ENCODE peak calls at places on chromosomes 4 and X, in ten cellular contexts. Q is A549, W is K562, C is ovary, F is adrenal gland, T is sigmoid colon, D is transverse colon, O is stomach, R is GM12891, M is IMR-90. E is an unnamed sample.

GRCh38 chr4:118265312-118266144 is 87.3 kb downstream of the PRSS12 start:
- DNase-seq in Q (no peak), O (peak), R (no peak), C (peak), T (no peak), M (no peak), D (peak), F (no peak), W (no peak), E (peak)

GRCh38 chr4:128159967-128160366 is 98.9 kb downstream of the LARP1B start:
- DNase-seq in T (no peak), Q (peak), F (no peak), O (no peak), M (peak), W (no peak), D (no peak), C (no peak), R (no peak), E (no peak)

GRCh38 chr4:160193787-160194186 is 1090.9 kb downstream of the RAPGEF2 start:
- DNase-seq in M (no peak), Q (no peak), W (no peak), O (no peak), C (no peak), T (no peak), R (no peak), F (no peak), D (no peak), E (no peak)

GRCh38 chr4:59503731-59504130 is 1696.4 kb upstream of the ADGRL3 start:
- DNase-seq in Q (no peak), F (no peak), W (no peak), T (no peak), C (no peak), D (no peak), M (no peak), O (no peak), R (no peak), E (no peak)

GRCh38 chrX:9983463-9983862 is 16.3 kb downstream of the CLDN34 start:
- DNase-seq in Q (no peak), R (no peak), T (no peak), M (no peak), C (no peak), F (no peak), O (no peak), D (no peak), W (no peak), E (no peak)

GRCh38 chrX:72532371-72532770 is 40.3 kb downstream of the HDAC8 start:
- DNase-seq in W (no peak), C (no peak), F (no peak), D (no peak), R (no peak), M (peak), T (no peak), O (no peak), Q (no peak), E (peak)

GRCh38 chr4:118356731-118357130 is 3.9 kb upstream of the PRSS12 start:
- DNase-seq in F (no peak), Q (no peak), O (no peak), C (no peak), R (no peak), W (no peak), M (peak), D (no peak), T (no peak), E (no peak)

GRCh38 chrX:41027388-41027787 is 57.9 kb upstream of the USP9X start:
- DNase-seq in O (no peak), F (no peak), M (peak), C (no peak), W (no peak), Q (peak), T (no peak), D (no peak), R (no peak), E (no peak)

GRCh38 chr4:56434599-56435000 is 815 bp downstream of the PPAT start:
- DNase-seq in O (peak), Q (no peak), C (no peak), F (no peak), W (no peak), M (peak), T (no peak), R (no peak), D (no peak), E (peak)

GRCh38 chr4:10662937-10663336 is 21.6 kb downstream of the CLNK start:
- DNase-seq in T (no peak), W (peak), Q (no peak), C (no peak), O (no peak), D (no peak), R (no peak), F (no peak), M (no peak), E (peak)

GRCh38 chr4:148376151-148376550 is 66.1 kb downstream of the NR3C2 start:
- DNase-seq in W (no peak), T (peak), Q (peak), R (no peak), D (peak), C (peak), M (peak), F (peak), O (peak), E (no peak)

GRCh38 chr4:86523333-86523732 is 70.8 kb upstream of the PTPN13 start:
- DNase-seq in C (no peak), D (no peak), F (no peak), M (no peak), R (no peak), Q (no peak), W (no peak), T (no peak), O (no peak), E (no peak)

GRCh38 chrX:20965270-20966044 is 408.8 kb upstream of the CNKSR2 start:
- DNase-seq in C (no peak), R (no peak), D (no peak), O (no peak), T (no peak), Q (no peak), M (no peak), F (no peak), W (no peak), E (no peak)

GRCh38 chr4:108560624-108561023 is 59.8 kb upstream of the RPL34 start:
- DNase-seq in M (no peak), F (peak), O (no peak), R (no peak), C (no peak), T (no peak), Q (no peak), D (no peak), W (no peak), E (no peak)

GRCh38 chr4:78612398-78613005 is 60.9 kb downstream of the ANXA3 start:
- DNase-seq in F (peak), D (peak), W (no peak), M (peak), O (no peak), R (no peak), Q (peak), T (no peak), C (no peak), E (peak)

GRCh38 chrX:140776320-140776719 is 66.8 kb downstream of the LINC00632 start:
- DNase-seq in W (no peak), F (no peak), O (no peak), C (no peak), Q (no peak), D (no peak), T (no peak), R (no peak), M (no peak), E (no peak)

GRCh38 chr4:119284876-119285611 is 36.9 kb downstream of the FABP2 start:
- DNase-seq in C (no peak), Q (peak), F (no peak), R (no peak), D (no peak), W (no peak), M (peak), O (no peak), T (no peak), E (no peak)

GRCh38 chr4:103076777-103077347 is 301 bp upstream of the SLC9B2 start:
- DNase-seq in W (no peak), T (no peak), O (no peak), F (no peak), M (no peak), R (no peak), Q (no peak), D (no peak), C (no peak), E (peak)

GRCh38 chrX:45070116-45071007 is 130.3 kb downstream of the DIPK2B start:
- DNase-seq in M (peak), F (no peak), C (no peak), W (peak), O (no peak), Q (peak), D (no peak), T (no peak), R (no peak), E (peak)

GRCh38 chrX:35040871-35041270 is 98.3 kb downstream of the FAM47B start:
- DNase-seq in O (no peak), R (no peak), F (no peak), M (peak), Q (no peak), T (no peak), C (no peak), D (no peak), W (no peak), E (no peak)

GRCh38 chr4:57190651-57191481 is 80.7 kb upstream of the IGFBP7 start:
- DNase-seq in O (no peak), R (peak), T (no peak), D (peak), W (peak), F (no peak), M (peak), Q (peak), C (no peak), E (peak)

GRCh38 chrX:151396827-151397740 is at the start of gene VMA21:
- DNase-seq in D (peak), M (peak), T (peak), W (peak), R (peak), Q (peak), O (peak), F (peak), C (peak), E (peak)
- TF ChIP-seq POLR2A in D (peak), M (peak), T (no peak), W (peak), R (peak), Q (peak), O (no peak), F (peak), C (peak), E (peak)

DNA sequence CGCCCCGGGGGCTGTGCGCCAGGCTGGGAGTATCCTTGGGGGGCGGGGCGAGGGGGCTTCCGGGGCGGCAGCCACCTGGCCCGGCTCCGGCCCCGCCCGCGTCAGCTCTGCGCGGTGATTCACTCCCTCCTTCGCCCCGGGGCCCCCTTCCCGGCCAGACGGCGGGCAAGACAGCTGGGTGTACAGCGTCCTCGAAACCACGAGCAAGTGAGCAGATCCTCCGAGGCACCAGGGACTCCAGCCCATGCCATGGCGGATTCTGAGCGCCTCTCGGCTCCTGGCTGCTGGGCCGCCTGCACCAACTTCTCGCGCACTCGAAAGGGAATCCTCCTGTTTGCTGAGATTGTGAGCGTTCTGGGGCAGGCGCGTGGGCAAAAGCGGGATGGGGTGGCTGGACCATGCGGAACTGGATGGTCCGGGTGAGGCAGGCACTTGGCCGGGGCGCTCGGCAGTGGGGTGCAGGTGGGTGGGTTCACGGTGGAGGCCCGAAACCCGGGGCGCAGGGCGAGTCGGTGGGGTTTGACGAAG is at the start of gene PLP2:
- DNase-seq in T (peak), W (peak), M (peak), D (peak), O (peak), Q (peak), F (peak), R (no peak), C (peak), E (peak)
- TF ChIP-seq POLR2A in T (peak), W (peak), M (peak), D (peak), O (no peak), Q (peak), F (peak), R (no peak), C (no peak), E (peak)

GRCh38 chrX:132369650-132370049 is 119.2 kb downstream of the MBNL3 start:
- DNase-seq in O (no peak), D (no peak), T (no peak), M (no peak), W (no peak), F (no peak), R (no peak), Q (no peak), C (no peak), E (no peak)
- TF ChIP-seq POLR2A in O (no peak), D (no peak), T (no peak), M (no peak), W (no peak), F (no peak), R (no peak), Q (no peak), C (no peak), E (no peak)

GRCh38 chr4:105473340-105474109 is at the start of gene PPA2:
- DNase-seq in R (peak), F (peak), C (peak), D (peak), T (peak), O (peak), M (peak), W (peak), Q (peak), E (peak)
- TF ChIP-seq POLR2A in R (peak), F (peak), C (peak), D (peak), T (peak), O (no peak), M (peak), W (peak), Q (peak), E (peak)

E was measured in erythroblast.